ENCODE peak calls at places on chromosomes 11 and 22, in seven cellular contexts. I, V, N, B, T, Z and O are unnamed samples.

GRCh38 chr22:27651486-27651885 is 150.1 kb downstream of the MN1 start:
- DNase-seq in Z (no peak), N (no peak), V (no peak), B (no peak), T (no peak), I (peak), O (no peak)

GRCh38 chr22:49566141-49566541 is 261.5 kb downstream of the BRD1 start:
- DNase-seq in B (no peak), T (peak), I (no peak), Z (no peak), V (no peak), N (no peak), O (no peak)

GRCh38 chr11:117970400-117971024 is 15.7 kb upstream of the IL10RA start:
- DNase-seq in I (no peak), B (no peak), Z (no peak), V (peak), N (no peak), T (no peak), O (no peak)

GRCh38 chr11:118321386-118322082 is 17.0 kb downstream of the CD3E start:
- DNase-seq in V (peak), Z (no peak), I (no peak), B (no peak), T (no peak), N (no peak), O (no peak)

GRCh38 chr11:117664897-117665296 is 132.1 kb downstream of the DSCAML1 start:
- DNase-seq in V (peak), T (no peak), B (peak), I (peak), N (no peak), Z (no peak), O (no peak)

GRCh38 chr11:36073411-36074203 is 129.7 kb downstream of the LDLRAD3 start:
- DNase-seq in Z (peak), V (peak), I (peak), N (peak), T (no peak), B (no peak), O (no peak)

GRCh38 chr22:37747090-37747714 is 50.4 kb downstream of the TRIOBP start:
- DNase-seq in V (peak), T (no peak), Z (peak), B (no peak), I (no peak), N (no peak), O (no peak)

GRCh38 chr22:38262051-38262795 is 10.6 kb downstream of the TMEM184B start:
- DNase-seq in N (no peak), V (peak), T (no peak), B (no peak), I (peak), Z (no peak), O (no peak)

GRCh38 chr22:27480487-27480886 is 321.1 kb downstream of the MN1 start:
- DNase-seq in B (peak), N (no peak), I (no peak), Z (no peak), T (no peak), V (no peak), O (no peak)

GRCh38 chr11:122852071-122852831 is 14.0 kb downstream of the CRTAM start:
- DNase-seq in Z (peak), B (no peak), V (no peak), I (no peak), T (no peak), N (no peak), O (no peak)

GRCh38 chr11:2482745-2483144 is 37.9 kb downstream of the KCNQ1 start:
- DNase-seq in V (no peak), T (peak), I (no peak), Z (no peak), N (no peak), B (no peak), O (no peak)

GRCh38 chr11:13963949-13964770 is 1.6 kb downstream of the SPON1 start:
- DNase-seq in B (no peak), N (no peak), T (no peak), I (no peak), Z (no peak), V (peak), O (no peak)

GRCh38 chr11:70769106-70769505 is 370.8 kb downstream of the CTTN start:
- DNase-seq in N (no peak), T (no peak), Z (no peak), B (no peak), V (no peak), I (no peak), O (no peak)

GRCh38 chr11:28342704-28343103 is 234.5 kb downstream of the METTL15 start:
- DNase-seq in T (no peak), B (no peak), I (no peak), N (no peak), Z (peak), V (no peak), O (no peak)

GRCh38 chr11:118938491-118939411 is 13.0 kb upstream of the BCL9L start:
- DNase-seq in B (no peak), T (no peak), N (no peak), Z (no peak), V (no peak), I (no peak), O (no peak)

GRCh38 chr11:62732830-62733229 is 4.5 kb downstream of the TTC9C start:
- DNase-seq in Z (peak), B (no peak), I (no peak), N (no peak), V (no peak), T (no peak), O (no peak)

GRCh38 chr11:79437274-79437980 is 3.4 kb downstream of the TENM4 start:
- DNase-seq in Z (peak), I (peak), V (peak), N (no peak), T (no peak), B (peak), O (peak)

GRCh38 chr11:48013269-48013901 is 33.0 kb downstream of the PTPRJ start:
- DNase-seq in B (no peak), I (no peak), V (peak), Z (no peak), T (no peak), N (no peak), O (no peak)

GRCh38 chr22:24819941-24820461 is 14.0 kb downstream of the SGSM1 start:
- DNase-seq in V (peak), T (no peak), I (no peak), B (no peak), Z (no peak), N (no peak), O (no peak)

GRCh38 chr11:83724704-83725114 is 438.5 kb upstream of the CCDC90B start:
- DNase-seq in B (no peak), V (no peak), T (no peak), N (no peak), I (no peak), Z (peak), O (no peak)

GRCh38 chr11:118621071-118621815 is 13.8 kb downstream of the PHLDB1 start:
- DNase-seq in B (peak), I (peak), T (peak), N (no peak), V (peak), Z (peak), O (peak)

GRCh38 chr11:105667441-105667840 is 57.6 kb downstream of the GRIA4 start:
- DNase-seq in I (no peak), Z (no peak), N (no peak), V (no peak), B (no peak), T (no peak), O (no peak)

GRCh38 chr11:20670932-20671403 is 1.6 kb downstream of the NELL1 start:
- DNase-seq in T (no peak), Z (no peak), I (no peak), B (no peak), V (no peak), N (no peak), O (no peak)

GRCh38 chr11:75650167-75650723 is 18.6 kb downstream of the MAP6 start:
- DNase-seq in I (no peak), V (no peak), T (no peak), B (no peak), N (no peak), Z (no peak), O (no peak)

GRCh38 chr11:67666303-67666645 is 8.1 kb downstream of the ALDH3B2 start:
- DNase-seq in T (no peak), B (no peak), N (no peak), V (no peak), I (no peak), Z (no peak), O (no peak)

GRCh38 chr11:45411221-45411946 is 125.2 kb upstream of the SYT13 start:
- DNase-seq in V (no peak), N (no peak), I (no peak), Z (peak), T (no peak), B (no peak), O (no peak)

GRCh38 chr11:65862191-65862735 is 2.0 kb downstream of the MUS81 start:
- DNase-seq in I (peak), V (no peak), N (no peak), Z (no peak), B (no peak), T (no peak), O (no peak)

GRCh38 chr11:32121012-32121411 is 30.1 kb downstream of the RCN1 start:
- DNase-seq in T (no peak), V (no peak), N (no peak), B (no peak), Z (no peak), I (no peak), O (no peak)

GRCh38 chr11:100823360-100823759 is 136.3 kb downstream of the ARHGAP42 start:
- DNase-seq in T (no peak), N (no peak), I (no peak), B (no peak), V (no peak), Z (peak), O (no peak)

GRCh38 chr22:37019309-37020191 is at the start of the genes MPST and TST:
- DNase-seq in I (peak), N (no peak), V (peak), T (no peak), Z (peak), B (peak), O (peak)

GRCh38 chr22:35631597-35631996 is 14.5 kb upstream of the MB start:
- DNase-seq in Z (peak), I (peak), V (peak), N (no peak), T (no peak), B (peak), O (no peak)

GRCh38 chr11:83671295-83671694 is 385.1 kb upstream of the CCDC90B start:
- DNase-seq in T (no peak), Z (peak), N (no peak), B (no peak), I (no peak), V (no peak), O (no peak)

GRCh38 chr11:67345247-67345948 is 7.9 kb downstream of the POLD4 start:
- DNase-seq in Z (no peak), V (no peak), B (no peak), I (no peak), N (no peak), T (no peak), O (no peak)

GRCh38 chr22:44399196-44399837 is 86.6 kb upstream of the SHISAL1 start:
- DNase-seq in Z (no peak), N (no peak), V (no peak), T (peak), B (no peak), I (peak), O (no peak)

GRCh38 chr22:50500452-50500851 is 7.0 kb downstream of the LMF2 start:
- DNase-seq in T (no peak), N (no peak), Z (no peak), I (no peak), V (no peak), B (no peak), O (no peak)

GRCh38 chr11:27973851-27974536 is 134.0 kb downstream of the KIF18A start:
- DNase-seq in Z (no peak), B (no peak), V (no peak), I (no peak), T (no peak), N (no peak), O (no peak)

GRCh38 chr11:116499396-116500001 is 273.3 kb downstream of the BUD13 start:
- DNase-seq in N (no peak), Z (peak), I (peak), V (peak), T (peak), B (peak), O (peak)

GRCh38 chr22:23835773-23836144 is 3.0 kb downstream of the DERL3 start:
- DNase-seq in T (no peak), V (no peak), I (peak), B (no peak), Z (no peak), N (no peak), O (no peak)

DNA sequence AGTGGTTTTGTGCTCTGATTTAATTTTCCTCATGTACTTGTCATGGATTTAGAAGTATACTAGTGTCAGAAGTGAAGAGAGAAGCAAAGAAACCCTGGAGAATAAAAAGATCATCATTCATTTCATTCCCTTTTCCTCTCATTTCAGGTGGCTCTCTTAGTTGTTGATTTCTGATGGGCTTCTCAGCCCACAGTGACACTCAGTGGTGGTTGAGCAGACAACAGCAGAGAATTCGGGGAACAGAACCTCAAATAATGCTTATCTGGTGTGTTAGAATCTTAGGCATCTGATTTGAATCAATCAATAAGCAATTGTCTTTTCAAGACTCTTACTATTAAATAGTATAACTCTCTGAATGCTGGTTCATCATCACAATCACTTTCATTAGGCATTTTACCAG is 1289.4 kb downstream of the FAM181B start:
- DNase-seq in I (no peak), N (no peak), V (no peak), Z (no peak), B (no peak), T (no peak), O (no peak)
- TF ChIP-seq CTCF in I (no peak), N (no peak), V (no peak), Z (no peak), B (peak), T (no peak), O (no peak)

GRCh38 chr11:130216591-130217132 is 57.1 kb downstream of the ST14 start:
- DNase-seq in B (no peak), Z (no peak), N (no peak), I (no peak), V (no peak), T (no peak), O (no peak)
- TF ChIP-seq CTCF in B (no peak), Z (no peak), N (no peak), I (no peak), V (no peak), T (no peak), O (no peak)

DNA sequence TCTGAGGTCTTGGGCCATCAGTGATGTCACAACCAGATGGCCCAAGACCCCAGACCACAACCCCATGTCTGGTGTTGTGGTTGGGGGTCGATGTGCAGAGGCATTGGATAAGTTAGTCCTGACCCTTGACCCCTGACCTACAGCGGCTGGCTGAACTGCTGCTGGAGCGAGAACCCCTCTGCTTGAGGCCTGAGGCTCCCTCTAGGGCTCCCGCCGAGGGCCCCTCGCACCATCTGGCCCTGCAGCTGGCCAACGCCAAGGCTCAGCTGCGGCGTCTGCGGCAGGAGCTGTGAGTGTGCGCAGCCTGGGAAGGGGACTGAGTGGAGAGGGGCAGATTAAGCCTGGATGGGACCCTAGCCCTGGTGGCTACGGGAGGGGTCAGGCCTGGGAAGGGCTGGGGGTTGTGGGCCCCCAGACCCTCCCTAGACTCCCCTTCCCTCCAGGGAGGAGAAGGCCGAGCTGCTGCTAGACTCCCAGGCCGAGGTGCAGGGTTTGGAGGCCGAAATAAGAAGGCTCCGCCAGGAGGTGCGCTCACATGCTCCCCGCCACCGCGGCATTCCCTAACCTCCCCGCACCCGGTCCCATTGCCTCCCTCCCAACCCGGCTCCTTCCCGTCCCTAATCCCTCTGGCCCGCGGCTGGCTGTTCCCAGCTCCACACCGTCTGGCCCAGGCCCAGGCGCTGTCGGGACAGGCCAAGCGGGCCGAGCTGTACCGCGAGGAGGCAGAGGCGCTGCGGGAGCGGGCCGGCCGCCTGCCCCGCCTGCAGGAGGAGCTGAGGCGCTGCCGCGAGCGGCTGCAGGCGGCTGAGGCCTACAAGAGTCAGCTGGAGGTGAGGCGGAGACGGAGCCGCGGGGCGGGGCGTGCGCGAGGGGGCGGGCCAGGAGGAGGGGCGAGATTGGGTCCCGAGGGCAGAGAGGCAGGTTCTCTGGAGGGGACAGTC is 2.1 kb downstream of the CCDC88B start:
- DNase-seq in T (peak), Z (peak), I (peak), N (peak), B (peak), V (peak), O (peak)
- TF ChIP-seq CTCF in T (no peak), Z (peak), I (peak), N (peak), B (peak), V (peak), O (no peak)

DNA sequence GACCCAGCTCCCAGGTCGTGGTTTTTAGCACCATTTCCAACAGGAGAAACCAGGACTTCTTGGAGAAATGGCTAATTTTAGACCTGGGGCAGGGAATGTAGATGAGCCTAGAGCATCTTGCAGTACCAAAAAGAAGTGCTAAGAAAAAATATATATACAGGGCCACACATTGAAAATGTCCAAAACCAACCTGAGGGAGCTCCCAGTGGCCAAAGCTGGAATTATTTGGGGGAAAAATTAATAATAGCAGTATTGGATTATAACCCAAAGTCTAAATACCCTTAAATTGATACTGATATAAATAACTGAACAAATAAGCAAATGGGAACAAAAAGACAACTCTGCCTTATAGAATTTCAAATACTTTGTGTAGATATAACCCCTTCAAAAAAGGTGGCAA is 108.0 kb downstream of the PARVA start:
- DNase-seq in T (no peak), V (no peak), B (no peak), I (no peak), N (no peak), Z (peak), O (no peak)
- TF ChIP-seq CTCF in T (no peak), V (no peak), B (peak), I (peak), N (peak), Z (peak), O (peak)

GRCh38 chr11:29438815-29439214 is 578.0 kb downstream of the KCNA4 start:
- DNase-seq in I (no peak), V (no peak), N (no peak), Z (no peak), T (no peak), B (no peak), O (no peak)

GRCh38 chr11:29435421-29435820 is 581.4 kb downstream of the KCNA4 start:
- DNase-seq in N (no peak), I (no peak), Z (no peak), T (no peak), B (no peak), V (no peak), O (no peak)

DNA sequence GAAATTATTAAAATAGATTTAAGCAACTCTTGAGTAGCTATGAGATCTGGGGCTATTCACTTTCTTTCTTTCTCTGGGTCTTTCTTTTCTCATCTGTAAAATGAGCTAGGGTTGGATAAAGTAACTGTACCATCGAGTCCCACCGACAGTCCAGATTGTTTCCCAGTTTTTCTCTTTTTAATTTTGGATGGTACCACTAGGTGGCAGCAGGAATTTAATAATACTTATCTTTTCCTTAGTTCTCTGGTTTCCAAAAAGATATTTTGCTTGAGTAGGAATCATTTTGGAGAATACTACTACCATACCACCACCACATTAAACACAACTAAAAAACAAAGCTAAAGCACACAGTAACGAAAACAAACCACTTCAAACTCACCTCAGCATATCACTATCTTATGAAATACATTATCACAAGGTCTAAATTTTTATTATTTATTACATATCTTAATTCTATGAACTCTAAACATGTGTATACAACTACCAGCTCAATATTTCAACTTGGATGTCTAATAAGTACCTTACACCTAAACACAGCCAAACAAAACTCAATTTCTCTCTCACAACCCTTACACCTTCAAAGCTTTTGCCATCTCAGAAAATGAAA is 584.0 kb downstream of the KCNA4 start:
- DNase-seq in B (peak), Z (peak), N (no peak), I (no peak), V (no peak), T (no peak), O (no peak)
- TF ChIP-seq CTCF in B (peak), Z (peak), N (peak), I (peak), V (no peak), T (no peak), O (peak)

GRCh38 chr22:39374801-39375200 is 24.8 kb upstream of the TAB1 start:
- DNase-seq in T (no peak), N (no peak), Z (no peak), B (no peak), I (no peak), V (no peak), O (no peak)

GRCh38 chr22:39375646-39376045 is 23.9 kb upstream of the TAB1 start:
- DNase-seq in T (no peak), I (no peak), V (no peak), Z (no peak), B (no peak), N (no peak), O (no peak)

GRCh38 chr22:39369186-39369585 is 19.4 kb downstream of the SYNGR1 start:
- DNase-seq in T (no peak), B (no peak), Z (no peak), V (no peak), I (no peak), N (no peak), O (no peak)

GRCh38 chr22:39368402-39368801 is 18.6 kb downstream of the SYNGR1 start:
- DNase-seq in Z (no peak), T (no peak), V (no peak), I (no peak), B (no peak), N (no peak), O (no peak)

GRCh38 chr22:39374191-39374590 is 24.4 kb downstream of the SYNGR1 start:
- DNase-seq in Z (no peak), I (no peak), B (no peak), T (no peak), V (no peak), N (no peak), O (no peak)
- TF ChIP-seq CTCF in Z (no peak), I (no peak), B (no peak), T (no peak), V (no peak), N (no peak), O (no peak)